ENCODE peak calls at places on chromosome 17, in ten cellular contexts. One of them, this sample, is unnamed. For H3K27me3 and H3K9me3, the result is how much of the 10 kb centered on the place peaks cover.

GRCh38 chr17:43713494-43714162 is 45.0 kb downstream of the SOST start:
- DNase-seq in left lung: no peak
- DNase-seq in adrenal gland: peak
- DNase-seq in left ventricle myocardium inferior: peak
- DNase-seq in astrocyte: no peak
- DNase-seq in CD8-positive, alpha-beta T cell: no peak
- DNase-seq in testis: no peak
- DNase-seq in cardiac muscle cell: peak
- DNase-seq in fibroblast of lung: no peak
- DNase-seq in CD4-positive, alpha-beta T cell: no peak
- DNase-seq in this sample: no peak

GRCh38 chr17:6191405-6192095 is 121.4 kb downstream of the WSCD1 start:
- DNase-seq in left ventricle myocardium inferior: no peak
- DNase-seq in left lung: no peak
- DNase-seq in adrenal gland: peak
- DNase-seq in fibroblast of lung: no peak
- DNase-seq in cardiac muscle cell: no peak
- DNase-seq in CD8-positive, alpha-beta T cell: no peak
- DNase-seq in CD4-positive, alpha-beta T cell: no peak
- DNase-seq in astrocyte: no peak
- DNase-seq in testis: no peak
- DNase-seq in this sample: no peak

GRCh38 chr17:9658593-9659211 is 13.4 kb downstream of the USP43 start:
- DNase-seq in testis: no peak
- DNase-seq in left ventricle myocardium inferior: no peak
- DNase-seq in CD8-positive, alpha-beta T cell: no peak
- DNase-seq in left lung: no peak
- DNase-seq in CD4-positive, alpha-beta T cell: no peak
- DNase-seq in astrocyte: peak
- DNase-seq in cardiac muscle cell: no peak
- DNase-seq in adrenal gland: no peak
- DNase-seq in fibroblast of lung: no peak
- DNase-seq in this sample: no peak

GRCh38 chr17:64728041-64728695 is 66.1 kb upstream of the SMURF2 start:
- DNase-seq in cardiac muscle cell: no peak
- DNase-seq in left lung: no peak
- DNase-seq in left ventricle myocardium inferior: no peak
- DNase-seq in adrenal gland: peak
- DNase-seq in testis: peak
- DNase-seq in fibroblast of lung: no peak
- DNase-seq in CD8-positive, alpha-beta T cell: no peak
- DNase-seq in CD4-positive, alpha-beta T cell: no peak
- DNase-seq in astrocyte: no peak
- DNase-seq in this sample: no peak

GRCh38 chr17:63547083-63547523 is 3.2 kb upstream of the DCAF7 start:
- DNase-seq in CD4-positive, alpha-beta T cell: no peak
- DNase-seq in cardiac muscle cell: no peak
- DNase-seq in left ventricle myocardium inferior: no peak
- DNase-seq in CD8-positive, alpha-beta T cell: no peak
- DNase-seq in fibroblast of lung: no peak
- DNase-seq in adrenal gland: no peak
- DNase-seq in astrocyte: no peak
- DNase-seq in testis: no peak
- DNase-seq in left lung: no peak
- DNase-seq in this sample: no peak

GRCh38 chr17:16448490-16448889 is 33.1 kb downstream of the TRPV2 start:
- DNase-seq in CD4-positive, alpha-beta T cell: no peak
- DNase-seq in adrenal gland: no peak
- DNase-seq in CD8-positive, alpha-beta T cell: no peak
- DNase-seq in cardiac muscle cell: no peak
- DNase-seq in astrocyte: no peak
- DNase-seq in fibroblast of lung: no peak
- DNase-seq in left ventricle myocardium inferior: no peak
- DNase-seq in left lung: no peak
- DNase-seq in testis: no peak
- DNase-seq in this sample: no peak

GRCh38 chr17:40846515-40847155 is 20.4 kb downstream of the KRT12 start:
- DNase-seq in left lung: no peak
- DNase-seq in CD8-positive, alpha-beta T cell: no peak
- DNase-seq in cardiac muscle cell: no peak
- DNase-seq in adrenal gland: no peak
- DNase-seq in fibroblast of lung: no peak
- DNase-seq in left ventricle myocardium inferior: no peak
- DNase-seq in CD4-positive, alpha-beta T cell: no peak
- DNase-seq in astrocyte: no peak
- DNase-seq in testis: no peak
- DNase-seq in this sample: no peak

GRCh38 chr17:40819528-40820125 is 2.8 kb downstream of the KRT10 start:
- DNase-seq in left ventricle myocardium inferior: no peak
- DNase-seq in left lung: no peak
- DNase-seq in CD8-positive, alpha-beta T cell: no peak
- DNase-seq in adrenal gland: peak
- DNase-seq in testis: peak
- DNase-seq in astrocyte: peak
- DNase-seq in CD4-positive, alpha-beta T cell: no peak
- DNase-seq in fibroblast of lung: peak
- DNase-seq in cardiac muscle cell: no peak
- DNase-seq in this sample: no peak

GRCh38 chr17:45833826-45834439 is 10.7 kb upstream of the SPPL2C start:
- DNase-seq in left ventricle myocardium inferior: no peak
- DNase-seq in fibroblast of lung: no peak
- DNase-seq in adrenal gland: no peak
- DNase-seq in astrocyte: no peak
- DNase-seq in cardiac muscle cell: peak
- DNase-seq in left lung: no peak
- DNase-seq in CD8-positive, alpha-beta T cell: no peak
- DNase-seq in testis: no peak
- DNase-seq in CD4-positive, alpha-beta T cell: no peak
- DNase-seq in this sample: no peak

GRCh38 chr17:75346906-75347305 is 57.7 kb upstream of the SLC25A19 start:
- DNase-seq in astrocyte: peak
- DNase-seq in CD8-positive, alpha-beta T cell: no peak
- DNase-seq in testis: no peak
- DNase-seq in fibroblast of lung: peak
- DNase-seq in adrenal gland: no peak
- DNase-seq in left lung: no peak
- DNase-seq in CD4-positive, alpha-beta T cell: no peak
- DNase-seq in cardiac muscle cell: no peak
- DNase-seq in left ventricle myocardium inferior: no peak
- DNase-seq in this sample: no peak

GRCh38 chr17:76688165-76688622 is 22.6 kb downstream of the MXRA7 start:
- DNase-seq in adrenal gland: peak
- DNase-seq in testis: no peak
- DNase-seq in left ventricle myocardium inferior: no peak
- DNase-seq in CD4-positive, alpha-beta T cell: no peak
- DNase-seq in CD8-positive, alpha-beta T cell: no peak
- DNase-seq in astrocyte: no peak
- DNase-seq in fibroblast of lung: no peak
- DNase-seq in cardiac muscle cell: no peak
- DNase-seq in left lung: no peak
- DNase-seq in this sample: no peak

GRCh38 chr17:79461041-79461440 is 149.8 kb downstream of the RBFOX3 start:
- DNase-seq in CD4-positive, alpha-beta T cell: no peak
- DNase-seq in cardiac muscle cell: no peak
- DNase-seq in left ventricle myocardium inferior: no peak
- DNase-seq in fibroblast of lung: no peak
- DNase-seq in CD8-positive, alpha-beta T cell: no peak
- DNase-seq in left lung: no peak
- DNase-seq in testis: no peak
- DNase-seq in astrocyte: peak
- DNase-seq in adrenal gland: no peak
- DNase-seq in this sample: no peak

GRCh38 chr17:35801583-35802224 is 6.3 kb upstream of the MMP28 start:
- DNase-seq in CD8-positive, alpha-beta T cell: peak
- DNase-seq in left ventricle myocardium inferior: peak
- DNase-seq in astrocyte: peak
- DNase-seq in fibroblast of lung: peak
- DNase-seq in cardiac muscle cell: peak
- DNase-seq in testis: peak
- DNase-seq in left lung: no peak
- DNase-seq in adrenal gland: peak
- DNase-seq in CD4-positive, alpha-beta T cell: no peak
- DNase-seq in this sample: no peak

GRCh38 chr17:82172461-82173160 is 40.0 kb downstream of the CCDC57 start:
- DNase-seq in CD4-positive, alpha-beta T cell: no peak
- DNase-seq in adrenal gland: no peak
- DNase-seq in testis: no peak
- DNase-seq in left lung: no peak
- DNase-seq in fibroblast of lung: no peak
- DNase-seq in astrocyte: no peak
- DNase-seq in cardiac muscle cell: no peak
- DNase-seq in CD8-positive, alpha-beta T cell: no peak
- DNase-seq in left ventricle myocardium inferior: no peak
- DNase-seq in this sample: no peak
- H3K27me3 ChIP-seq in CD4-positive, alpha-beta T cell: under half
- H3K27me3 ChIP-seq in adrenal gland: under half
- H3K27me3 ChIP-seq in testis: under half
- H3K27me3 ChIP-seq in left lung: under half
- H3K27me3 ChIP-seq in fibroblast of lung: under half
- H3K27me3 ChIP-seq in astrocyte: under half
- H3K27me3 ChIP-seq in cardiac muscle cell: under half
- H3K27me3 ChIP-seq in CD8-positive, alpha-beta T cell: under half
- H3K27me3 ChIP-seq in left ventricle myocardium inferior: under half
- H3K27me3 ChIP-seq in this sample: under half

DNA sequence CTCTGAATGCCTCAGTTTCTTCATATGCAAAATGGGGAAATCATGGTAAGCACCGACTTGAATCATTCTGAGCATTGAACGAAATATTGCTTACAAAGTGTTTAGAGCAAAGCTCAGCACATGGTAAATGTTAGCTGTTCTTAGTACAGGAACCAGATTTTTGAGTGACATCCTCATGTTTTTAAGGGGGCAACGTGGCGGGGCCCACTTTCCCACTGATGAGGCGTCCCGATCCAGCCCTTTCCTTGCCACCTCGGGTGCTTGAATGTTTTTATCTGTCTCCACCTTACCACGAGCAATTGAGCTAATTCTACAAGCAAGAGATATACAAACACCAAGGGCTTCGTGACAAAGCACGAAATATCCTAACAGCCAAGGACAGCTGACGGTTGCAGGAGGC is 49.9 kb downstream of the ELAC2 start:
- DNase-seq in fibroblast of lung: no peak
- DNase-seq in astrocyte: no peak
- DNase-seq in adrenal gland: no peak
- DNase-seq in CD8-positive, alpha-beta T cell: no peak
- DNase-seq in cardiac muscle cell: no peak
- DNase-seq in left ventricle myocardium inferior: no peak
- DNase-seq in CD4-positive, alpha-beta T cell: no peak
- DNase-seq in left lung: no peak
- DNase-seq in testis: no peak
- DNase-seq in this sample: no peak
- H3K9me3 ChIP-seq in fibroblast of lung: under half
- H3K9me3 ChIP-seq in astrocyte: under half
- H3K9me3 ChIP-seq in adrenal gland: under half
- H3K9me3 ChIP-seq in CD8-positive, alpha-beta T cell: under half
- H3K9me3 ChIP-seq in cardiac muscle cell: under half
- H3K9me3 ChIP-seq in left ventricle myocardium inferior: under half
- H3K9me3 ChIP-seq in CD4-positive, alpha-beta T cell: under half
- H3K9me3 ChIP-seq in left lung: under half
- H3K9me3 ChIP-seq in testis: under half
- H3K9me3 ChIP-seq in this sample: under half

DNA sequence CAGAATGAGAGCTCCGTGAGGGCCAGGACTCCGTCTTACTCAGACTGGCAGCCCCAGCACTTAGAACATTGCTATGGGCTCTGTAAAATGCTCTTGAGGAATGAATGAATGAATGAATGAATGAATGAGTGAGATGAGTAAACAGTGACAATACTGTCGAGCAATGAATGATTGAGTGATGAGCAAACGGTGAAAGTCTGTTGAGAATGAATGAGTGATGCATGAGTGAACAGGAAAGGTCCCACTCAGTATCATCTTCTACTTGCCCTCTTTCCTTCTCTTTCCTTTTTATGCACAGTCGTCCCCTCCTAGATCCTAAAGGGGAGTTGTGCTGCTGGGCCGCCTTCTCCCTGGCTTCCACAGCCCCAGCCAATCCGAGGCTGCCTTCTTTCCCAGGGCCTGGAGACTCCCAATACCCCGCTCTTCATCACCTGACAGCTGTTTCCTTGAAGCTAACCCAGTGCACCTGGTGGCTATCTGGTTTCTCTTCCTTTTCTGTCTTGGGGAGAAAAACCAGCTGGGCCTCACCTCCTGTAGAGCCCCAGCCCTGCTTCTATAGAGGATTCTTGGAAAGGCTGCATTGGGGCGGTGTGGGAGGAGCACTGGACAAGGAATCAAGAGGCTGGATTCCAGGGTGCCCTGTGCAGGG is 32.7 kb upstream of the CACNG1 start:
- DNase-seq in CD4-positive, alpha-beta T cell: no peak
- DNase-seq in astrocyte: no peak
- DNase-seq in cardiac muscle cell: no peak
- DNase-seq in left lung: no peak
- DNase-seq in fibroblast of lung: no peak
- DNase-seq in adrenal gland: no peak
- DNase-seq in CD8-positive, alpha-beta T cell: no peak
- DNase-seq in testis: no peak
- DNase-seq in left ventricle myocardium inferior: no peak
- DNase-seq in this sample: no peak
- TF ChIP-seq CTCF in CD4-positive, alpha-beta T cell: no peak
- TF ChIP-seq CTCF in astrocyte: no peak
- TF ChIP-seq CTCF in cardiac muscle cell: no peak
- TF ChIP-seq CTCF in left lung: no peak
- TF ChIP-seq CTCF in fibroblast of lung: no peak
- TF ChIP-seq CTCF in adrenal gland: no peak
- TF ChIP-seq CTCF in CD8-positive, alpha-beta T cell: no peak
- TF ChIP-seq CTCF in testis: no peak
- TF ChIP-seq CTCF in left ventricle myocardium inferior: no peak
- TF ChIP-seq CTCF in this sample: no peak

GRCh38 chr17:33522623-33523022 is 229.5 kb upstream of the ASIC2 start:
- DNase-seq in testis: no peak
- DNase-seq in adrenal gland: no peak
- DNase-seq in astrocyte: no peak
- DNase-seq in CD8-positive, alpha-beta T cell: no peak
- DNase-seq in cardiac muscle cell: no peak
- DNase-seq in CD4-positive, alpha-beta T cell: no peak
- DNase-seq in left ventricle myocardium inferior: no peak
- DNase-seq in fibroblast of lung: no peak
- DNase-seq in left lung: no peak
- DNase-seq in this sample: no peak
- H3K27me3 ChIP-seq in testis: under half
- H3K27me3 ChIP-seq in adrenal gland: under half
- H3K27me3 ChIP-seq in astrocyte: under half
- H3K27me3 ChIP-seq in CD8-positive, alpha-beta T cell: under half
- H3K27me3 ChIP-seq in cardiac muscle cell: under half
- H3K27me3 ChIP-seq in CD4-positive, alpha-beta T cell: under half
- H3K27me3 ChIP-seq in left ventricle myocardium inferior: half or more
- H3K27me3 ChIP-seq in fibroblast of lung: under half
- H3K27me3 ChIP-seq in left lung: under half
- H3K27me3 ChIP-seq in this sample: under half

GRCh38 chr17:77706938-77707337 is 251.6 kb upstream of the TNRC6C start:
- DNase-seq in left lung: no peak
- DNase-seq in CD8-positive, alpha-beta T cell: no peak
- DNase-seq in cardiac muscle cell: no peak
- DNase-seq in fibroblast of lung: no peak
- DNase-seq in left ventricle myocardium inferior: no peak
- DNase-seq in CD4-positive, alpha-beta T cell: no peak
- DNase-seq in astrocyte: no peak
- DNase-seq in adrenal gland: no peak
- DNase-seq in testis: no peak
- DNase-seq in this sample: no peak
- H3K9me3 ChIP-seq in left lung: under half
- H3K9me3 ChIP-seq in CD8-positive, alpha-beta T cell: under half
- H3K9me3 ChIP-seq in cardiac muscle cell: under half
- H3K9me3 ChIP-seq in fibroblast of lung: under half
- H3K9me3 ChIP-seq in left ventricle myocardium inferior: under half
- H3K9me3 ChIP-seq in CD4-positive, alpha-beta T cell: under half
- H3K9me3 ChIP-seq in astrocyte: under half
- H3K9me3 ChIP-seq in adrenal gland: under half
- H3K9me3 ChIP-seq in testis: under half
- H3K9me3 ChIP-seq in this sample: under half